ENCODE peak calls at places on chromosomes 11 and 22, in four cellular contexts. V is cardiac muscle cell, L is pancreas, M is upper lobe of left lung. B is an unnamed sample.

GRCh38 chr11:61102667-61103491 is 590 bp downstream of the CD5 start:
- DNase-seq in V (no peak), L (no peak), M (no peak), B (no peak)

GRCh38 chr11:38392176-38392575 is 1794.1 kb upstream of the RAG2 start:
- DNase-seq in V (no peak), L (no peak), M (no peak), B (no peak)

GRCh38 chr11:1129666-1130160 is 28.0 kb upstream of the MUC5AC start:
- DNase-seq in V (no peak), L (no peak), M (peak; percentile 14), B (no peak)

GRCh38 chr11:117940736-117941135 is 11.5 kb upstream of the TMPRSS13 start:
- DNase-seq in V (no peak), L (no peak), M (no peak), B (no peak)

GRCh38 chr11:62108971-62109391 is 14.8 kb upstream of the INCENP start:
- DNase-seq in V (no peak), L (no peak), M (no peak), B (no peak)

GRCh38 chr22:37080438-37080837 is 28.9 kb downstream of the KCTD17 start:
- DNase-seq in V (no peak), L (no peak), M (no peak), B (no peak)

GRCh38 chr11:62786318-62787004 is 741 bp upstream of the TMEM179B start:
- DNase-seq in V (peak; percentile 93), L (peak; percentile 87), M (peak; percentile 94), B (peak; percentile 78)

GRCh38 chr22:43014062-43014875 is 680 bp downstream of the PACSIN2 start:
- DNase-seq in V (peak; percentile 53), L (peak; percentile 71), M (peak; percentile 63), B (peak; percentile 47)

GRCh38 chr11:75302346-75302745 is 49.1 kb downstream of the ARRB1 start:
- DNase-seq in V (no peak), L (no peak), M (no peak), B (no peak)

GRCh38 chr11:17479284-17480214 is 2.9 kb upstream of the ABCC8 start:
- DNase-seq in V (peak; percentile 76), L (no peak), M (peak; percentile 33), B (no peak)

GRCh38 chr22:16774911-16775529 is 50.2 kb downstream of the XKR3 start:
- DNase-seq in V (no peak), L (no peak), M (no peak), B (no peak)

GRCh38 chr11:64538501-64538951 is 52.5 kb upstream of the SLC22A12 start:
- DNase-seq in V (no peak), L (no peak), M (no peak), B (no peak)

GRCh38 chr22:18110194-18110943 is at the start of gene TUBA8:
- DNase-seq in V (peak; percentile 66), L (peak; percentile 60), M (no peak), B (no peak)

GRCh38 chr11:69642913-69643632 is 2.1 kb downstream of the CCND1 start:
- DNase-seq in V (peak; percentile 90), L (peak; percentile 82), M (peak; percentile 81), B (peak; percentile 75)

GRCh38 chr11:45517171-45517770 is 148.2 kb downstream of the CHST1 start:
- DNase-seq in V (no peak), L (no peak), M (no peak), B (no peak)

GRCh38 chr11:73792584-73792983 is 4.9 kb downstream of the MRPL48 start:
- DNase-seq in V (no peak), L (no peak), M (no peak), B (no peak)

GRCh38 chr22:46969961-46970360 is 207.5 kb downstream of the TBC1D22A start:
- DNase-seq in V (no peak), L (no peak), M (no peak), B (no peak)

GRCh38 chr11:81596709-81597108 is 1137.0 kb downstream of the FAM181B start:
- DNase-seq in V (peak; percentile 12), L (no peak), M (no peak), B (no peak)

GRCh38 chr11:10483174-10483573 is 28.1 kb downstream of the AMPD3 start:
- DNase-seq in V (no peak), L (no peak), M (no peak), B (no peak)

GRCh38 chr11:96293583-96293982 is 49.4 kb downstream of the MAML2 start:
- DNase-seq in V (no peak), L (no peak), M (no peak), B (no peak)

GRCh38 chr11:10984250-10984649 is 126.4 kb upstream of the ZBED5 start:
- DNase-seq in V (no peak), L (no peak), M (no peak), B (no peak)

GRCh38 chr22:44025171-44026065 is 1.3 kb downstream of the PARVB start:
- DNase-seq in V (no peak), L (no peak), M (peak; percentile 43), B (no peak)

GRCh38 chr11:78796956-78797355 is 222.3 kb upstream of the NARS2 start:
- DNase-seq in V (no peak), L (no peak), M (no peak), B (no peak)

GRCh38 chr11:69081180-69081579 is 32.4 kb downstream of the TPCN2 start:
- DNase-seq in V (no peak), L (peak; percentile 25), M (no peak), B (no peak)

GRCh38 chr11:75731095-75731494 is 13.5 kb downstream of the MOGAT2 start:
- DNase-seq in V (no peak), L (no peak), M (no peak), B (no peak)

GRCh38 chr11:29282088-29282487 is 734.7 kb downstream of the KCNA4 start:
- DNase-seq in V (no peak), L (no peak), M (no peak), B (no peak)

GRCh38 chr22:24118689-24119384 is 62.5 kb upstream of the SUSD2 start:
- DNase-seq in V (no peak), L (no peak), M (no peak), B (no peak)

GRCh38 chr11:65063532-65063931 is 5.2 kb upstream of the NAALADL1 start:
- DNase-seq in V (no peak), L (no peak), M (no peak), B (no peak)

GRCh38 chr11:65216830-65217229 is 35.1 kb downstream of the CAPN1 start:
- DNase-seq in V (no peak), L (no peak), M (no peak), B (no peak)

DNA sequence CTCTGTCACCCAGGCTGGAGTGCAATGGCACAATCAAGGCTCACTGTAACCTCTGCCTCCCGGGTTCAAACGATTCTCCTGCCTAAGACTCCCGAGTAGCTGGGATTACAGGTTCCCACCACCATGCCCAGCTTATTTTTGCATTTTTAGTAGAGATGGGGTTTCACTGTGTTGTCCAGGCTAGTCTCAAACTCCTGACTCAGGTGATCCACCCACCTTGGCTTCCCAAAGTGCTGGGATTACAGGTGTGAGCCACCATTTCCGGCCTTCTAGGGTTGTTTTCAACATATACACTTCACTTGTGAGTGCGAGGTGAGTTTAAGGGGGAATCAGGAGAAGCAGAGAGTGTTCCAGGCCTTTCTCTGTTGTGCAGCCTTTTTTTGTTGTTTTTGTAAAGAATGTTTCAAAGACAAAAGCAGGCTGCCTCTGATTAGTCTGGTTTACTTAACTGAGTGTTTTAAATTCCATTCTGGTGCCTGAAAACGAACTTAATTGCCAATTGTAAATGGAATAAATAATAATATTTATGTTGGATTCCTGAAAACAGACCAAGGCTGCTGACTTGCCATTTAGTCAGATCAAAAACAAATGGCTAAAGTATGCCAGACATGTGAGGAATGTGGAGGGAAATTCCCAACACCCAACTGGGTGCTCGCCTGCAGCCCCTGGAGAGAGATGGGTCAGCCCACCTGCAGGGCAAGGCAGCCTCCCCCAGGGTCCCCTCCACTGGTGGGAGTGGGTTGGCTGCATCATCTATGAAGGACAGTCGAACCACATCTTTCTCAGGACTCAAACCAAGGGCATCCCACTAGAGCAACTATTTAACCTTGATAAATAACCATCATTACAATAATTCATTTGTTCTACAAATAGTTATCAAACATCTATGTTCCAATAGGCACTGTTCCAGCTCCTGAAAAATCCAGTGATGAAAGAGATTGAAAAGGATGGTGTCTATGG is 4.6 kb upstream of the RANGAP1 start:
- DNase-seq in V (peak; percentile 23), L (peak; percentile 45), M (no peak), B (no peak)
- H3K9me3 ChIP-seq in V (no peaks in the 10 kb centered on the region), L (no peaks in the 10 kb centered on the region), M (no peaks in the 10 kb centered on the region), B (no peaks in the 10 kb centered on the region)

DNA sequence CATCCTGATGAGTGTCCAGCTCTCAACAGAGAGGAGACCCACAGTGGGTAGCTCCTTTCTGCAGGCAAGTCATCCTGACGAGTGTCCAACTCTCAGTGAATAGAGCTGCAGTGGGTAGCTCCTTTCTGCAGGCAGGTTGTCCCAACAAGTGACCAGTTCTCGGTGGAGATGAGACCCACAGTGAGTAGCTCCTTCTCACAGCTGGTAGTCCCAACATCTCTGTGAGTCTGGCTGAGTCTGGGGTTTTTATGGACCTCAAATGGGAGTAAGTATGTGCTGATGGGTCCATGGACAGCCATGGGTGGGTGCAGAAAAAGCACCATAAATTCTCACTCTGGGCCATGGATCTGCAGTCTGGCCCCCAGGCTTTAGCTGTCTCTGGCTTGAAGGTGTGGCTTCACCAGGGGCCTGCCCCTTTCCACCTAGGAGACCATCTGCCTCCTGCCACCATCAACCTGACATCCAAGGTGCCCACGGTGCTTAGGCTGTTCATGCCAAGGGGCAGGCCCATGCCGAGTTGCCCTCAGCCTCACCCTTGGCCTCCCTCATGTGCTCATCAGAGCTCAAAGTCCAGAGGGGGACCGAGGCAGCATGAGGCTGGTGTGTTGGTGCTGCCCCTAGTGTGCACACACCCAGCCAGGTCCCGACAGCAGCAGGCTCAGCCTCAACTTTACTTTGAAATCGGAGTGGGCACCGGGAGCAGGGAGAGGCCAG is 15.3 kb downstream of the NPAT start:
- DNase-seq in V (no peak), L (no peak), M (no peak), B (no peak)
- H3K9me3 ChIP-seq in V (no peaks in the 10 kb centered on the region), L (no peaks in the 10 kb centered on the region), M (no peaks in the 10 kb centered on the region), B (peaks cover 8% of the 10 kb centered on the region)

GRCh38 chr22:49037701-49038245 is 789.9 kb downstream of the BRD1 start:
- DNase-seq in V (no peak), L (no peak), M (no peak), B (no peak)

GRCh38 chr22:49042066-49042465 is 785.6 kb downstream of the BRD1 start:
- DNase-seq in V (no peak), L (no peak), M (no peak), B (no peak)

GRCh38 chr22:49040754-49041467 is 786.8 kb downstream of the BRD1 start:
- DNase-seq in V (no peak), L (no peak), M (no peak), B (no peak)

GRCh38 chr22:49040111-49040510 is 787.6 kb downstream of the BRD1 start:
- DNase-seq in V (no peak), L (no peak), M (no peak), B (no peak)

GRCh38 chr22:49039625-49040024 is 788.0 kb downstream of the BRD1 start:
- DNase-seq in V (no peak), L (no peak), M (no peak), B (no peak)
- H3K9me3 ChIP-seq in V (no peaks in the 10 kb centered on the region), L (no peaks in the 10 kb centered on the region), M (no peaks in the 10 kb centered on the region), B (no peaks in the 10 kb centered on the region)

DNA sequence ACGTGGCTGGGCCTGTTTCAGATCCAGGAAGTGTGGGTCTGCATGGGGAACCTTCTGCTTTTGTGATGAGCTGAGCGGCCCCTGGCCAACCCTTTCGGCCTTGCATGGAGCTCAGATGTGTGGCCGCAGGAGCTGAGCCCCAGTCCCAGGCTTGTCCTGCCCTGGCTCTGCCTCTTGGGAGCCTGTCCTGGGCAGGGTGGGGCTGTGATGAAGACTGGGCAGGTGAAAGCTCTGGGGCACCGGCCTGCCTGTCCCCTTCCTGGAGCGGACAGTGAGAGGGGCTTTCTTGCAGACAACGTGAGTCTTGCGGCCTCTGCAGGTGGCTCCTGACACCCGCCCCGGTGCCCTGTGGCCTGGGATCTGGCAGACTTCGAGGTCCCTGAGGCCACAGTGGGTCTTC is 1296.6 kb downstream of the BRD1 start:
- DNase-seq in V (no peak), L (no peak), M (no peak), B (no peak)
- H3K9me3 ChIP-seq in V (no peaks in the 10 kb centered on the region), L (no peaks in the 10 kb centered on the region), M (no peaks in the 10 kb centered on the region), B (no peaks in the 10 kb centered on the region)